ENCODE peak calls at places on chromosomes 12 and 14, in six cellular contexts. One of them, this sample, is unnamed.

GRCh38 chr12:107515446-107515958 is 170.1 kb upstream of the PWP1 start:
- DNase-seq in heart left ventricle: peak; percentile 75
- DNase-seq in fibroblast of lung: peak; percentile 72
- DNase-seq in aorta: peak; percentile 73
- DNase-seq in T-helper 2 cell treated with Interferon-gamma antibody and Interleukin-4, amounts not matched to agents 5 μg/mL and 100 μg/mL, for 36 hours: peak; percentile 12
- DNase-seq in stomach: no peak
- DNase-seq in this sample: no peak

GRCh38 chr14:90649557-90650135 is 166.6 kb downstream of the TTC7B start:
- DNase-seq in heart left ventricle: no peak
- DNase-seq in fibroblast of lung: no peak
- DNase-seq in aorta: no peak
- DNase-seq in T-helper 2 cell treated with Interferon-gamma antibody and Interleukin-4, amounts not matched to agents 5 μg/mL and 100 μg/mL, for 36 hours: no peak
- DNase-seq in stomach: no peak
- DNase-seq in this sample: no peak

GRCh38 chr12:89247962-89248361 is 104.3 kb downstream of the DUSP6 start:
- DNase-seq in heart left ventricle: no peak
- DNase-seq in fibroblast of lung: no peak
- DNase-seq in aorta: no peak
- DNase-seq in T-helper 2 cell treated with Interferon-gamma antibody and Interleukin-4, amounts not matched to agents 5 μg/mL and 100 μg/mL, for 36 hours: no peak
- DNase-seq in stomach: no peak
- DNase-seq in this sample: no peak

GRCh38 chr14:76977793-76978730 is 50.4 kb downstream of the IRF2BPL start:
- DNase-seq in heart left ventricle: peak; percentile 77
- DNase-seq in fibroblast of lung: peak; percentile 38
- DNase-seq in aorta: peak; percentile 91
- DNase-seq in T-helper 2 cell treated with Interferon-gamma antibody and Interleukin-4, amounts not matched to agents 5 μg/mL and 100 μg/mL, for 36 hours: peak; percentile 89
- DNase-seq in stomach: peak; percentile 41
- DNase-seq in this sample: peak; percentile 81

GRCh38 chr12:80040075-80040738 is 59.1 kb upstream of the OTOGL start:
- DNase-seq in heart left ventricle: no peak
- DNase-seq in fibroblast of lung: no peak
- DNase-seq in aorta: no peak
- DNase-seq in T-helper 2 cell treated with Interferon-gamma antibody and Interleukin-4, amounts not matched to agents 5 μg/mL and 100 μg/mL, for 36 hours: peak; percentile 10
- DNase-seq in stomach: no peak
- DNase-seq in this sample: no peak

GRCh38 chr14:105084741-105085571 is 19.7 kb upstream of the GPR132 start:
- DNase-seq in heart left ventricle: no peak
- DNase-seq in fibroblast of lung: no peak
- DNase-seq in aorta: no peak
- DNase-seq in T-helper 2 cell treated with Interferon-gamma antibody and Interleukin-4, amounts not matched to agents 5 μg/mL and 100 μg/mL, for 36 hours: no peak
- DNase-seq in stomach: peak; percentile 13
- DNase-seq in this sample: no peak

GRCh38 chr12:29316772-29317171 is 64.2 kb downstream of the ERGIC2 start:
- DNase-seq in heart left ventricle: peak; percentile 81
- DNase-seq in fibroblast of lung: no peak
- DNase-seq in aorta: peak; percentile 50
- DNase-seq in T-helper 2 cell treated with Interferon-gamma antibody and Interleukin-4, amounts not matched to agents 5 μg/mL and 100 μg/mL, for 36 hours: no peak
- DNase-seq in stomach: no peak
- DNase-seq in this sample: no peak

GRCh38 chr12:124993568-124994434 is at the start of gene BRI3BP:
- DNase-seq in heart left ventricle: peak; percentile 63
- DNase-seq in fibroblast of lung: peak; percentile 30
- DNase-seq in aorta: peak; percentile 69
- DNase-seq in T-helper 2 cell treated with Interferon-gamma antibody and Interleukin-4, amounts not matched to agents 5 μg/mL and 100 μg/mL, for 36 hours: peak; percentile 84
- DNase-seq in stomach: peak; percentile 75
- DNase-seq in this sample: peak; percentile 64

GRCh38 chr14:38504175-38504574 is 248.3 kb upstream of the CLEC14A start:
- DNase-seq in heart left ventricle: no peak
- DNase-seq in fibroblast of lung: no peak
- DNase-seq in aorta: no peak
- DNase-seq in T-helper 2 cell treated with Interferon-gamma antibody and Interleukin-4, amounts not matched to agents 5 μg/mL and 100 μg/mL, for 36 hours: no peak
- DNase-seq in stomach: no peak
- DNase-seq in this sample: no peak

GRCh38 chr14:89267656-89268055 is 149.4 kb downstream of the FOXN3 start:
- DNase-seq in heart left ventricle: no peak
- DNase-seq in fibroblast of lung: no peak
- DNase-seq in aorta: peak; percentile 61
- DNase-seq in T-helper 2 cell treated with Interferon-gamma antibody and Interleukin-4, amounts not matched to agents 5 μg/mL and 100 μg/mL, for 36 hours: no peak
- DNase-seq in stomach: no peak
- DNase-seq in this sample: no peak

GRCh38 chr12:80188566-80188965 is 89.2 kb downstream of the OTOGL start:
- DNase-seq in heart left ventricle: no peak
- DNase-seq in fibroblast of lung: peak; percentile 46
- DNase-seq in aorta: no peak
- DNase-seq in T-helper 2 cell treated with Interferon-gamma antibody and Interleukin-4, amounts not matched to agents 5 μg/mL and 100 μg/mL, for 36 hours: no peak
- DNase-seq in stomach: no peak
- DNase-seq in this sample: no peak

This sample was measured in testis.